ENCODE peak calls at places on chromosomes 13 and 19, in five cellular contexts. H is neuronal stem cell, T is H9, J is trophoblast cell, Z is H1. D is an unnamed sample.

GRCh38 chr19:3006075-3006767 is 22.9 kb downstream of the TLE2 start:
- DNase-seq in H (no peak), T (peak; percentile 99), J (peak; percentile 23), Z (peak; percentile 80), D (no peak)

GRCh38 chr13:66513728-66514127 is 716.4 kb downstream of the PCDH9 start:
- DNase-seq in H (no peak), T (no peak), J (no peak), Z (no peak), D (peak; percentile 17)

GRCh38 chr19:42512743-42513304 is 15.5 kb downstream of the CEACAM1 start:
- DNase-seq in H (no peak), T (peak; percentile 43), J (no peak), Z (no peak), D (no peak)

GRCh38 chr19:5803752-5804515 is 933 bp upstream of the NRTN start:
- DNase-seq in H (peak; percentile 96), T (peak; percentile 97), J (peak; percentile 92), Z (peak; percentile 88), D (peak; percentile 92)

GRCh38 chr13:94344126-94344863 is 135.2 kb downstream of the DCT start:
- DNase-seq in H (no peak), T (no peak), J (peak; percentile 44), Z (peak; percentile 15), D (peak; percentile 58)

GRCh38 chr19:23917856-23918255 is 3.2 kb downstream of the ZNF726 start:
- DNase-seq in H (no peak), T (no peak), J (peak; percentile 56), Z (no peak), D (no peak)

GRCh38 chr19:47486900-47487299 is 2.9 kb upstream of the KPTN start:
- DNase-seq in H (no peak), T (no peak), J (no peak), Z (no peak), D (no peak)

GRCh38 chr13:95573226-95573625 is 20.7 kb downstream of the CLDN10 start:
- DNase-seq in H (no peak), T (no peak), J (no peak), Z (no peak), D (no peak)

GRCh38 chr19:16075430-16076153 is 703 bp upstream of the TPM4 start:
- DNase-seq in H (no peak), T (no peak), J (peak; percentile 28), Z (no peak), D (no peak)

GRCh38 chr13:24625870-24626419 is 54.3 kb upstream of the ATP12A start:
- DNase-seq in H (no peak), T (no peak), J (no peak), Z (no peak), D (peak; percentile 14)

GRCh38 chr13:74710006-74710405 is 575.8 kb upstream of the KLF12 start:
- DNase-seq in H (no peak), T (no peak), J (no peak), Z (no peak), D (no peak)

GRCh38 chr19:23436944-23437343 is 41.7 kb upstream of the ZNF91 start:
- DNase-seq in H (no peak), T (peak; percentile 28), J (peak; percentile 45), Z (no peak), D (no peak)

GRCh38 chr19:15532779-15533521 is 24.6 kb downstream of the CYP4F22 start:
- DNase-seq in H (no peak), T (no peak), J (peak; percentile 10), Z (no peak), D (no peak)

GRCh38 chr13:32901994-32902780 is 114.0 kb upstream of the KL start:
- DNase-seq in H (no peak), T (no peak), J (peak; percentile 76), Z (no peak), D (no peak)

GRCh38 chr13:104984296-104984818 is 1551.1 kb downstream of the EFNB2 start:
- DNase-seq in H (no peak), T (no peak), J (no peak), Z (no peak), D (peak; percentile 71)

GRCh38 chr19:32812571-32812970 is 57.0 kb downstream of the SLC7A9 start:
- DNase-seq in H (no peak), T (no peak), J (peak; percentile 91), Z (no peak), D (no peak)

GRCh38 chr13:107827840-107828549 is 387.3 kb downstream of the LIG4 start:
- DNase-seq in H (no peak), T (no peak), J (no peak), Z (no peak), D (no peak)

GRCh38 chr19:46356670-46357055 is 9.8 kb downstream of the PPP5C start:
- DNase-seq in H (no peak), T (no peak), J (no peak), Z (no peak), D (no peak)

GRCh38 chr13:28451482-28452217 is 43.3 kb downstream of the FLT1 start:
- DNase-seq in H (no peak), T (peak; percentile 59), J (peak; percentile 48), Z (no peak), D (no peak)

GRCh38 chr13:20217168-20217567 is 15.0 kb downstream of the GJB6 start:
- DNase-seq in H (no peak), T (no peak), J (no peak), Z (no peak), D (no peak)

GRCh38 chr13:31199849-31200635 is at the start of gene B3GLCT:
- DNase-seq in H (peak; percentile 86), T (peak; percentile 87), J (peak; percentile 91), Z (peak; percentile 46), D (peak; percentile 74)

GRCh38 chr19:42291437-42291815 is 10.5 kb upstream of the PRR19 start:
- DNase-seq in H (no peak), T (peak; percentile 73), J (peak; percentile 34), Z (no peak), D (no peak)

GRCh38 chr13:45503658-45504057 is 38.9 kb downstream of the COG3 start:
- DNase-seq in H (no peak), T (no peak), J (no peak), Z (no peak), D (no peak)

GRCh38 chr13:35157143-35157755 is 215.2 kb downstream of the NBEA start:
- DNase-seq in H (peak; percentile 50), T (no peak), J (peak; percentile 81), Z (no peak), D (peak; percentile 66)

GRCh38 chr13:21668665-21669599 is 1.9 kb upstream of the FGF9 start:
- DNase-seq in H (peak; percentile 40), T (peak; percentile 47), J (peak; percentile 4), Z (no peak), D (peak; percentile 36)

GRCh38 chr19:18604820-18605159 is 1.8 kb downstream of the CRLF1 start:
- DNase-seq in H (no peak), T (no peak), J (no peak), Z (no peak), D (no peak)

GRCh38 chr13:77084755-77085154 is 57.8 kb upstream of the FBXL3 start:
- DNase-seq in H (no peak), T (no peak), J (no peak), Z (no peak), D (no peak)

GRCh38 chr19:7297742-7298141 is 3.5 kb upstream of the INSR start:
- DNase-seq in H (no peak), T (no peak), J (no peak), Z (no peak), D (no peak)

GRCh38 chr13:42078113-42078769 is 29.8 kb downstream of the DGKH start:
- DNase-seq in H (no peak), T (peak; percentile 41), J (peak; percentile 28), Z (no peak), D (no peak)

GRCh38 chr19:41597600-41598041 is 21.7 kb downstream of the CEACAM21 start:
- DNase-seq in H (peak; percentile 57), T (peak; percentile 71), J (peak; percentile 83), Z (no peak), D (peak; percentile 66)

GRCh38 chr19:6260912-6261636 is 18.7 kb downstream of the MLLT1 start:
- DNase-seq in H (no peak), T (peak; percentile 77), J (peak; percentile 12), Z (peak; percentile 38), D (peak; percentile 47)

GRCh38 chr19:54633401-54633800 is 3.1 kb downstream of the LILRB1 start:
- DNase-seq in H (no peak), T (no peak), J (no peak), Z (no peak), D (no peak)

GRCh38 chr19:54644056-54644455 is 13.8 kb downstream of the LILRB1 start:
- DNase-seq in H (no peak), T (no peak), J (peak; percentile 27), Z (no peak), D (no peak)

DNA sequence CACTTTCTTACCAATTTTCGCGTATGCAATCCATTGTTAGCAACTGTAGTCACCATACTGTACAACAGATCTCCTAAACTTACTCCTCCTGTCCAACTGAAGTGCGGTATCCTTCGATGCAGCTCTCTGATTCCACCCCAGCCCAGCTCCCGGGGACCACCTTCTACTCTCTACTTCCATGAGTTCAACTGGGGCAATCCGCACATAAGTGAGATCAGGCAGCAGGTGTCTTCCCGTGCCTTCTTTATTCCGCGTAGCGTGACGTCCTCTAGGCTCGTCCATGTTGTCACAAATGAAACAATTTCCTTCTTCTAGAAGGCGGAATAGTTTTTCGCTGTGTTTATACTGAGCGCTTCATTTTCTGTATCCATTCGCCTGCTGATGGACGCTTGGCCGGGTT is 8.4 kb downstream of the LILRB1 start:
- DNase-seq in H (no peak), T (no peak), J (no peak), Z (no peak), D (no peak)
- H2BK12ac ChIP-seq in H (no peak overlapping the region), T (no peak overlapping the region), J (no peak overlapping the region), Z (no peak overlapping the region), D (no peak overlapping the region)

GRCh38 chr19:10872551-10873107 is 1.3 kb downstream of the CARM1 start:
- DNase-seq in H (no peak), T (no peak), J (no peak), Z (no peak), D (no peak)
- H3K4me1 ChIP-seq in H (peaks cover 9% of the 10 kb centered on the region), T (peaks cover 2% of the 10 kb centered on the region), J (peaks cover 4% of the 10 kb centered on the region), Z (peaks cover 1% of the 10 kb centered on the region), D (peaks cover 9% of the 10 kb centered on the region)

DNA sequence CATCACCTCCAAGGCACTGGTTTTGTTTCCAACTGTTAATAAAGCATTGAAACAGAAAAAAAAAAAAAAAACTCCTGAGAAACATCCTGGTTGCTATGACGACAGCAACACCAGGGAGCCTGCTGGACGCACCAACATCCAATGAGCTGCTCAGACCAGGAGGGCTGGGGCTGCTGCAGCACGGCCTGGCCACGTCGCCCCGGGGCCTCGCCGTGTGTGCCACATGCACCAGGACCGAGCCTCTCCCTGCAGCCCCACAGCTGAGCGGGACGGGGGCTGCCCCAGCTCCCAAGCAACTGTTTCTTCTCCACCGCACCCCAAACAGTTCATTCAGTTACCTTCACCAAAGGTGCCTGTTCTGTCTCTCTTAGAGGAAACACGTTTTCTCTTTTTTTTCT is 54.5 kb downstream of the RASA3 start:
- DNase-seq in H (no peak), T (no peak), J (no peak), Z (no peak), D (peak; percentile 79)
- H3K27ac ChIP-seq in H (no peak overlapping the region), T (no peak overlapping the region), J (no peak overlapping the region), Z (no peak overlapping the region), D (no peak overlapping the region)

GRCh38 chr13:47890146-47890814 is 110.8 kb downstream of the SUCLA2 start:
- DNase-seq in H (no peak), T (no peak), J (no peak), Z (no peak), D (no peak)

GRCh38 chr13:47886314-47886713 is 114.8 kb downstream of the SUCLA2 start:
- DNase-seq in H (no peak), T (no peak), J (no peak), Z (no peak), D (no peak)
- H2BK12ac ChIP-seq in H (no peak overlapping the region), T (no peak overlapping the region), J (no peak overlapping the region), Z (no peak overlapping the region), D (no peak overlapping the region)

GRCh38 chr13:99320693-99321481 is 13.7 kb upstream of the GPR183 start:
- DNase-seq in H (no peak), T (no peak), J (peak; percentile 51), Z (no peak), D (peak; percentile 80)
- H3K4me1 ChIP-seq in H (no peaks in the 10 kb centered on the region), T (no peaks in the 10 kb centered on the region), J (no peaks in the 10 kb centered on the region), Z (no peaks in the 10 kb centered on the region), D (peaks cover 9% of the 10 kb centered on the region)